ENCODE peak calls at places on chromosomes 4 and X, in four cellular contexts. X is upper lobe of left lung, K is GM12878, V is stomach. U is an unnamed sample.

GRCh38 chrX:11886745-11887144 is 128.7 kb downstream of the MSL3 start:
- DNase-seq in K (no peak), V (no peak), X (no peak), U (no peak)

GRCh38 chrX:152640039-152640818 is 2.5 kb downstream of the GABRQ start:
- DNase-seq in V (no peak), X (no peak), K (no peak), U (no peak)

GRCh38 chr4:3366893-3367775 is 74.3 kb downstream of the RGS12 start:
- DNase-seq in K (no peak), V (no peak), X (peak), U (no peak)

GRCh38 chrX:20026278-20026677 is 35.4 kb upstream of the BCLAF3 start:
- DNase-seq in X (no peak), V (no peak), K (no peak), U (no peak)

GRCh38 chr4:186878203-186878800 is 154.6 kb upstream of the FAT1 start:
- DNase-seq in X (no peak), K (no peak), V (no peak), U (no peak)

GRCh38 chr4:92334716-92335350 is 31.1 kb downstream of the GRID2 start:
- DNase-seq in V (no peak), X (no peak), K (no peak), U (no peak)

GRCh38 chr4:24722026-24722568 is 73.3 kb upstream of the SOD3 start:
- DNase-seq in V (no peak), K (no peak), X (no peak), U (no peak)

GRCh38 chr4:77022581-77023133 is 53.1 kb downstream of the CCNI start:
- DNase-seq in X (no peak), V (no peak), K (no peak), U (no peak)

GRCh38 chr4:135770505-135770904 is 1568.9 kb upstream of the PABPC4L start:
- DNase-seq in X (no peak), V (no peak), K (no peak), U (no peak)

GRCh38 chr4:70746179-70746839 is 24.5 kb downstream of the RUFY3 start:
- DNase-seq in V (no peak), X (no peak), K (no peak), U (no peak)

GRCh38 chr4:148648599-148648998 is 206.4 kb upstream of the NR3C2 start:
- DNase-seq in V (no peak), X (no peak), K (no peak), U (no peak)

GRCh38 chr4:10655968-10656367 is 28.6 kb downstream of the CLNK start:
- DNase-seq in X (no peak), K (no peak), V (no peak), U (no peak)

DNA sequence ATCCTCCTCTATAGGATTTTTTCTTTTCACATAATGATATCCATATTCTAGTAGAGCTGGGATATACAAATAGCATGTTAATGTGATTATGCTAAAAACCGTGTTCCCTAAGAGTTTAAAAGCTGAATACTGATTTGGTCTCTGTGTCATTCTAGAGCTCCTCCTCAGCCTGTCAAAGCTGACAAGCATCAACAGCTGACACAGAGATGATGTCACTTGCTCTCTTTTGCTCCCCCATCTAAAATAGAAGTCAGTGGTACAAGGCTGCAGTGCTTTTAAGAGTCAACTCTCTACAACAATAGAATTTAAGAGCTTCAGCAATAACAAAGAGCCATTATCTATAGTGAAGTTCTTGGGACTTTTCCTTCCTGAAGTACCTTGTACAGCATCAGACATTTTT is 17.1 kb upstream of the HERC3 start:
- DNase-seq in K (no peak), X (no peak), V (no peak), U (no peak)
- TF ChIP-seq POLR2AphosphoS5 in K (no peak), X (no peak), V (no peak), U (no peak)

GRCh38 chrX:3143043-3143799 is 102.0 kb downstream of the ARSF start:
- DNase-seq in K (no peak), X (no peak), V (no peak), U (no peak)
- H3K4me3 ChIP-seq in K (no peak), X (no peak), V (no peak), U (no peak)

DNA sequence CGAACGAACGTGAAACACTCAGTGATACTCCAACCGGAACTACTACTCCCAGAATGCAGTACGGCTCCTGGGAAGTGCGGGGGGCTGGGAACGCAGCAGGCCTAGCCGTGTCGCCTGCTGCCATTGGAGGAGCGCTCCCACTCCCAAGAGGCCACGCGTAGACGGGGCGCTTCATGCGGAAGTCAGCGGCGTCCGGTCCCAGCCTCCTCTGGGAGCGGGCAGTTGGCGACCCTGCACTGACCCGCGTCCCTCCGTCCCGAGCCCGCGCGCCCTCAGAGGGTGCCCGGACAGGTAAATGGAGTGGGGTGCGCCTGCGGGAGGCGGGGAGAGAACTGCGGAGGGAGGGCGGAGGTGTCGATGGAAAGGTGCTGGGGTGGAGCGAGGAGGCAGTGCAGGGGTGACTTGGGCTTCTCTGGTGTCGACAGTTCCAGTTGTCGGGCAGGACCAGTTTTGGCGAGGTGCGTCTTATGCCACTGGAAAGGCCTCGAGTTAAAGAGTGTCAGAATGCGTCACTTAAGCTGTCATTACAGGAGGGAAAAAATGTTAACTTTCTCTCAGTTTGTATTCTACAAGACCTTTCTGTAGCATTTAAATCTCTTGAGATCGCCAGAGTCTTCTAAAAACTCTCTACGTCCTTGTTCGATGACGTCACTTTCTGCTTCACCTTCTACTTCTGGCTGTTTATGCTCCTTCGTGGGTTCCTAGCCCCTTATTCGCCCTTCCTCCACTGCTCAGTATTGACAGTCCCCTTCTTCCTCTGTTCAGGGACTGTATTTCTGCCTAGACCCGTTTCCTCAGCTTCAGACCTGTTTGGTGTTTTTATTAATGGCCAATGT is at the start of gene VAMP7:
- DNase-seq in V (peak), K (peak), X (peak), U (peak)
- TF ChIP-seq EP300 in V (no peak), K (no peak), X (no peak), U (no peak)

GRCh38 chr4:7886250-7886973 is 53.2 kb downstream of the AFAP1 start:
- DNase-seq in V (no peak), X (no peak), K (no peak), U (no peak)
- TF ChIP-seq POLR2AphosphoS5 in V (no peak), X (no peak), K (no peak), U (peak)

GRCh38 chrX:49041683-49042529 is 1.3 kb downstream of the TFE3 start:
- DNase-seq in V (no peak), K (no peak), X (no peak), U (no peak)
- H3K4me3 ChIP-seq in V (peak), K (peak), X (peak), U (peak)

DNA sequence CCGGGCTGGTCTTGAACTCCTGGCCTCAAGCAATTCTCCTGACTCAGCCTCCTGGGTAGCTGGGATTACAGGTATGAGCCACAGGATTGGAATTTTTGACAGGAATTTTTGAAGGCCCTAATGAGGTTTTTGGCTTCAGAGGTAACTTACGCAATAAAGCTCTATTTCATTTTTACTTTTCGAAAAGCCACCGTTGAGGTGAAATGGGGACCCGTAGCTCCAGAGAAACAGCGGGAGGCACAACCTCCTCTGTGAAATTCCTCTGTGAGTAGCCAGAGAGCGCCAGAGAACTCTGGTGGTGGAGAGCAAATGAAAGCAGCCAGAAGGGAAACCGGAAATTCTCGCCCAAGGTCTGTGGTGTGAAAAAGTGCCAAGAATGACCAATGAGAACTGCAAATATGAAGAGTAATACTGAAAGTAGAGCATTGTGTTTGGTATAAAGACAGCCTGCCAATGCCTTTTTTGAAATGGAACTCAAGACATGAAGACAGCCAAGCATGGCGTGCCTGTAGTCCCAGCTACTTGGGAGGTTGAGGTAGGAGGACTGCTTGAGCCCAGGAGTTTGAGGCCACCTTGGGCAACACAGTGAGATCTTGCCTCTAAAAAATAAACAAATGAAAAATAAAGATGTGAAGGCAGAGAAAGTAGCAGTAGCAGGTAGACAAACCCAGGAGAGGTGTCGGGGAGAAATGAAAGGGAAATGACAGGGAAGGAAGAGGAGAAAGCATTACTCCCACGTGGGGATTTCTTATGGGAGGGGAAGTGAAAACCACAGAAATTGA is 33.0 kb upstream of the TMEM131L start:
- DNase-seq in V (peak), K (peak), X (no peak), U (peak)
- TF ChIP-seq EP300 in V (no peak), K (peak), X (no peak), U (no peak)

DNA sequence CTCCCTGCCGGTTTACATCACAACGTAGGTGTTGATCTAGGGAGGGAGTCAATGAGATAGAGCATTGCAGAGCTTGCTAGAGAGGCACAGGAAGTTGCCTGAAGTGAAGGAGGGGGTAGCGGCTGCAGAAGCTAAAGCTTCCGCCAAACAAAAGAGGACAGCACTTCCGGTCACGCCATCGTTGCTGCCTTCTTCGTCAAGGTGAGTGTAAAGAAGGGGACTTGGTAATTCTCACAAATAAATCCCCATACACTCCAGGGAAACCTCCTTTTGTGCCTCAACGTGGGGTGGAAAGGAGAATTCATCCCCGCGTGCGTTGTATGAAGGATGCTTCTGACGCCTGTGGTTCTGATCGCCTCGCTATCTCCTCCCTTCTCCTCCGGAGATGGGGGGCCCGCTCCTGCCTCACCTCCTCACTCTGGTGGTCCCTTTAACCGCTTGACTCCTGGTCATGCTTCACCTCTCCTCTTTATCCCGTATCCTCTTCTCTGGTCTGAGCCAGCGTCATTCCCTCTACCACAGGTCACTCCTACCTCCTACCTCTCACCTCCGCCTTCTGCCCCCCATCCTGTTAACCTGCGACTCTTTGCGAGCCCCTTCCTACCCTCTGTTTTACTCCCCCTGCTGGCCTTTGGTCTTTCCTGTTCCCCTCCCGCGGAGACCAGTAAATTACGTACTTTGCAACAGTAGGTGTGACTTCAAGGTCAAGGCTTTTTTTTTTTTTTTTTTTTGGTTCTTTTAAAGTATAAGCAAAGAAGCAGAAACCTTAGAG is 59.9 kb downstream of the GSPT2 start:
- DNase-seq in X (no peak), V (peak), K (peak), U (peak)
- TF ChIP-seq POLR2AphosphoS5 in X (no peak), V (no peak), K (peak), U (no peak)